ENCODE peak calls at places on chromosome 6, in five cellular contexts. O is A549, K is iPS-NIHi11, T is T1000, W is endothelial cell of umbilical vein. A is an unnamed sample.

GRCh38 chr6:18019539-18020534 is 32.4 kb upstream of the KIF13A start:
- DNase-seq in O (no peak), K (no peak), T (no peak), W (no peak), A (no peak)

GRCh38 chr6:41682966-41683459 is 44.7 kb downstream of the MDFI start:
- DNase-seq in O (no peak), K (no peak), T (no peak), W (no peak), A (peak)

GRCh38 chr6:74000582-74000981 is 304.6 kb downstream of the CD109 start:
- DNase-seq in O (no peak), K (no peak), T (no peak), W (no peak), A (no peak)

GRCh38 chr6:3808759-3809514 is 40.2 kb upstream of the FAM50B start:
- DNase-seq in O (peak), K (peak), T (peak), W (peak), A (no peak)

GRCh38 chr6:39021779-39022178 is 26.8 kb upstream of the GLP1R start:
- DNase-seq in O (no peak), K (no peak), T (no peak), W (no peak), A (no peak)

GRCh38 chr6:52566853-52567279 is 10.0 kb downstream of the TRAM2 start:
- DNase-seq in O (peak), K (no peak), T (peak), W (peak), A (no peak)

GRCh38 chr6:36133148-36133547 is 2.8 kb downstream of the MAPK13 start:
- DNase-seq in O (no peak), K (no peak), T (no peak), W (no peak), A (no peak)

GRCh38 chr6:8552023-8552422 is 116.7 kb upstream of the SLC35B3 start:
- DNase-seq in O (no peak), K (no peak), T (no peak), W (no peak), A (peak)

GRCh38 chr6:134875367-134875766 is 74.5 kb downstream of the ALDH8A1 start:
- DNase-seq in O (no peak), K (no peak), T (no peak), W (no peak), A (no peak)

GRCh38 chr6:26064619-26065257 is 22.5 kb upstream of the HFE start:
- DNase-seq in O (no peak), K (peak), T (no peak), W (peak), A (peak)

GRCh38 chr6:159131709-159132108 is 37.5 kb upstream of the FNDC1 start:
- DNase-seq in O (no peak), K (no peak), T (no peak), W (no peak), A (no peak)

A was measured in A673.